ENCODE peak calls at places on chromosomes 12 and 14, in seven cellular contexts. A is sciatic nerve; X is myocyte; G is mucosa of gallbladder; D is NT2/D1; O is OCI-LY7; R is stimulated activated naive B cell treated with anti-CD40 and anti-IgM and Interleukin-4, amounts not matched to agents 10 μg/mL and 1 μg/mL and 100 μg/mL, for 72 hours. H is an unnamed sample.

GRCh38 chr14:97634786-97635185 is 837.6 kb downstream of the VRK1 start:
- DNase-seq in G (no peak), O (no peak), A (no peak), X (no peak), R (no peak), D (no peak), H (no peak)

GRCh38 chr12:123973552-123974341 is 732 bp downstream of the ZNF664 start:
- DNase-seq in O (peak), G (peak), A (peak), X (no peak), D (no peak), R (peak), H (peak)

GRCh38 chr12:85866929-85867776 is 6.9 kb upstream of the NTS start:
- DNase-seq in R (no peak), X (peak), D (peak), A (no peak), O (peak), G (peak), H (peak)

GRCh38 chr12:31218203-31219025 is 107.5 kb downstream of the SINHCAF start:
- DNase-seq in D (no peak), R (no peak), X (no peak), O (no peak), A (no peak), G (no peak), H (no peak)

GRCh38 chr14:102774391-102775153 is 2.7 kb upstream of the TRAF3 start:
- DNase-seq in R (peak), G (peak), X (peak), A (peak), O (peak), D (peak), H (peak)

GRCh38 chr12:129237881-129238280 is 384.6 kb downstream of the GLT1D1 start:
- DNase-seq in R (no peak), X (no peak), A (no peak), O (no peak), G (no peak), D (no peak), H (no peak)

GRCh38 chr14:64914237-64914971 is at the start of gene CHURC1:
- DNase-seq in D (peak), G (peak), X (peak), A (peak), O (peak), R (peak), H (peak)

GRCh38 chr12:43111608-43112007 is 440.4 kb downstream of the ADAMTS20 start:
- DNase-seq in D (no peak), O (no peak), A (no peak), G (no peak), R (no peak), X (no peak), H (no peak)

GRCh38 chr12:3493225-3494049 is 2.4 kb downstream of the PRMT8 start:
- DNase-seq in G (no peak), X (peak), A (no peak), D (no peak), O (no peak), R (no peak), H (no peak)